ENCODE peak calls at places on chromosome 2, in five cellular contexts. One of them, this sample, is unnamed.

GRCh38 chr2:5236308-5236707 is 455.9 kb upstream of the SOX11 start:
- DNase-seq in H1: no peak
- DNase-seq in neuronal stem cell: peak
- DNase-seq in trophoblast cell: no peak
- DNase-seq in mesenchymal stem cell: no peak
- DNase-seq in this sample: no peak

GRCh38 chr2:232260075-232260474 is 118.5 kb upstream of the ALPP start:
- DNase-seq in H1: no peak
- DNase-seq in neuronal stem cell: no peak
- DNase-seq in trophoblast cell: peak
- DNase-seq in mesenchymal stem cell: peak
- DNase-seq in this sample: peak

GRCh38 chr2:42147641-42148274 is 21.4 kb upstream of the EML4 start:
- DNase-seq in H1: no peak
- DNase-seq in neuronal stem cell: no peak
- DNase-seq in trophoblast cell: peak
- DNase-seq in mesenchymal stem cell: peak
- DNase-seq in this sample: peak

GRCh38 chr2:6826081-6826913 is 39.4 kb downstream of the CMPK2 start:
- DNase-seq in H1: no peak
- DNase-seq in neuronal stem cell: no peak
- DNase-seq in trophoblast cell: peak
- DNase-seq in mesenchymal stem cell: peak
- DNase-seq in this sample: peak

GRCh38 chr2:29475446-29476006 is 360.3 kb downstream of the CLIP4 start:
- DNase-seq in H1: no peak
- DNase-seq in neuronal stem cell: no peak
- DNase-seq in trophoblast cell: no peak
- DNase-seq in mesenchymal stem cell: no peak
- DNase-seq in this sample: no peak

GRCh38 chr2:25758348-25758747 is 85.0 kb upstream of the DTNB start:
- DNase-seq in H1: no peak
- DNase-seq in neuronal stem cell: no peak
- DNase-seq in trophoblast cell: no peak
- DNase-seq in mesenchymal stem cell: no peak
- DNase-seq in this sample: no peak

GRCh38 chr2:70959851-70960832 is 18.3 kb upstream of the ANKRD53 start:
- DNase-seq in H1: no peak
- DNase-seq in neuronal stem cell: no peak
- DNase-seq in trophoblast cell: peak
- DNase-seq in mesenchymal stem cell: no peak
- DNase-seq in this sample: no peak

GRCh38 chr2:179298666-179299065 is 34.0 kb upstream of the SESTD1 start:
- DNase-seq in H1: no peak
- DNase-seq in neuronal stem cell: no peak
- DNase-seq in trophoblast cell: no peak
- DNase-seq in mesenchymal stem cell: no peak
- DNase-seq in this sample: no peak

GRCh38 chr2:164843346-164843841 is 1.8 kb upstream of the COBLL1 start:
- DNase-seq in H1: no peak
- DNase-seq in neuronal stem cell: no peak
- DNase-seq in trophoblast cell: peak
- DNase-seq in mesenchymal stem cell: peak
- DNase-seq in this sample: no peak

GRCh38 chr2:73852020-73852419 is 23.3 kb downstream of the STAMBP start:
- DNase-seq in H1: no peak
- DNase-seq in neuronal stem cell: no peak
- DNase-seq in trophoblast cell: no peak
- DNase-seq in mesenchymal stem cell: peak
- DNase-seq in this sample: peak

GRCh38 chr2:97871096-97871780 is 124.5 kb downstream of the TMEM131 start:
- DNase-seq in H1: no peak
- DNase-seq in neuronal stem cell: no peak
- DNase-seq in trophoblast cell: peak
- DNase-seq in mesenchymal stem cell: peak
- DNase-seq in this sample: peak

GRCh38 chr2:199814084-199814844 is 36.7 kb downstream of the FTCDNL1 start:
- DNase-seq in H1: no peak
- DNase-seq in neuronal stem cell: no peak
- DNase-seq in trophoblast cell: no peak
- DNase-seq in mesenchymal stem cell: no peak
- DNase-seq in this sample: no peak

GRCh38 chr2:172849519-172850217 is 114.0 kb downstream of the RAPGEF4 start:
- DNase-seq in H1: no peak
- DNase-seq in neuronal stem cell: no peak
- DNase-seq in trophoblast cell: no peak
- DNase-seq in mesenchymal stem cell: no peak
- DNase-seq in this sample: no peak

GRCh38 chr2:108945969-108946368 is 43.1 kb downstream of the EDAR start:
- DNase-seq in H1: no peak
- DNase-seq in neuronal stem cell: no peak
- DNase-seq in trophoblast cell: no peak
- DNase-seq in mesenchymal stem cell: no peak
- DNase-seq in this sample: no peak

GRCh38 chr2:217076651-217077232 is 216.9 kb upstream of the TNP1 start:
- DNase-seq in H1: no peak
- DNase-seq in neuronal stem cell: no peak
- DNase-seq in trophoblast cell: no peak
- DNase-seq in mesenchymal stem cell: no peak
- DNase-seq in this sample: no peak

GRCh38 chr2:122707224-122707824 is 951.9 kb downstream of the TSN start:
- DNase-seq in H1: no peak
- DNase-seq in neuronal stem cell: no peak
- DNase-seq in trophoblast cell: no peak
- DNase-seq in mesenchymal stem cell: no peak
- DNase-seq in this sample: no peak

GRCh38 chr2:95530734-95531133 is 46.2 kb upstream of the TRIM43B start:
- DNase-seq in H1: no peak
- DNase-seq in neuronal stem cell: no peak
- DNase-seq in trophoblast cell: no peak
- DNase-seq in mesenchymal stem cell: no peak
- DNase-seq in this sample: peak

GRCh38 chr2:96819101-96819875 is 3.2 kb downstream of the CNNM3 start:
- DNase-seq in H1: no peak
- DNase-seq in neuronal stem cell: no peak
- DNase-seq in trophoblast cell: peak
- DNase-seq in mesenchymal stem cell: no peak
- DNase-seq in this sample: no peak

GRCh38 chr2:100257939-100258338 is 64.4 kb downstream of the LONRF2 start:
- DNase-seq in H1: no peak
- DNase-seq in neuronal stem cell: no peak
- DNase-seq in trophoblast cell: no peak
- DNase-seq in mesenchymal stem cell: peak
- DNase-seq in this sample: peak

GRCh38 chr2:52390651-52391050 is 1358.7 kb upstream of the NRXN1 start:
- DNase-seq in H1: no peak
- DNase-seq in neuronal stem cell: no peak
- DNase-seq in trophoblast cell: no peak
- DNase-seq in mesenchymal stem cell: no peak
- DNase-seq in this sample: peak

GRCh38 chr2:240564191-240564570 is 4.0 kb downstream of the DUSP28 start:
- DNase-seq in H1: no peak
- DNase-seq in neuronal stem cell: no peak
- DNase-seq in trophoblast cell: no peak
- DNase-seq in mesenchymal stem cell: no peak
- DNase-seq in this sample: no peak

GRCh38 chr2:240559271-240559670 is 886 bp upstream of the DUSP28 start:
- DNase-seq in H1: no peak
- DNase-seq in neuronal stem cell: no peak
- DNase-seq in trophoblast cell: no peak
- DNase-seq in mesenchymal stem cell: no peak
- DNase-seq in this sample: no peak

GRCh38 chr2:240560480-240561324 is 545 bp downstream of the DUSP28 start:
- DNase-seq in H1: peak
- DNase-seq in neuronal stem cell: peak
- DNase-seq in trophoblast cell: peak
- DNase-seq in mesenchymal stem cell: peak
- DNase-seq in this sample: peak

GRCh38 chr2:240560084-240560479 is at the start of gene DUSP28:
- DNase-seq in H1: no peak
- DNase-seq in neuronal stem cell: peak
- DNase-seq in trophoblast cell: peak
- DNase-seq in mesenchymal stem cell: peak
- DNase-seq in this sample: peak

GRCh38 chr2:240561325-240561971 is 1.3 kb downstream of the DUSP28 start:
- DNase-seq in H1: no peak
- DNase-seq in neuronal stem cell: no peak
- DNase-seq in trophoblast cell: peak
- DNase-seq in mesenchymal stem cell: peak
- DNase-seq in this sample: peak
- H3K14ac ChIP-seq in H1: no peak
- H3K14ac ChIP-seq in neuronal stem cell: peak
- H3K14ac ChIP-seq in trophoblast cell: peak
- H3K14ac ChIP-seq in mesenchymal stem cell: no peak
- H3K14ac ChIP-seq in this sample: peak

DNA sequence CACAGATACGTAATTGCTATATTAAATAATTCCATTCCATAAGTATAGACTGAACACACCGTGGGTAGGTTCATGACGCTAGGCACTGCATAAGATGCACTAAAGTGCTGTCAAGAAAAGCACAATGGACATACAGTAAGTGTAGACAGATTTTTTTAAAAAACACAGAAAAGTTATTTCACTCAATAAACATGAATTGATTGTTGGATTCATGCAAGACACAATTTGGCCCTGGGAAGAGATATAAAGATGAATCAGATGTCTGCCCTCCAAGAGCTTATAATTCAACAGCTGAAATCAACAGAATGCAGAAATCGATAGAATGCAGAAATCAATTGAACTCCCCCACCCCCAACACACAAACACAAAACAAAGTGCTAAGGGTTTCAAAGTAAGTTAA is 1.8 kb downstream of the NBAS start:
- DNase-seq in H1: no peak
- DNase-seq in neuronal stem cell: no peak
- DNase-seq in trophoblast cell: no peak
- DNase-seq in mesenchymal stem cell: no peak
- DNase-seq in this sample: no peak
- H3K4me3 ChIP-seq in H1: no peak
- H3K4me3 ChIP-seq in neuronal stem cell: no peak
- H3K4me3 ChIP-seq in trophoblast cell: no peak
- H3K4me3 ChIP-seq in mesenchymal stem cell: peak
- H3K4me3 ChIP-seq in this sample: peak

DNA sequence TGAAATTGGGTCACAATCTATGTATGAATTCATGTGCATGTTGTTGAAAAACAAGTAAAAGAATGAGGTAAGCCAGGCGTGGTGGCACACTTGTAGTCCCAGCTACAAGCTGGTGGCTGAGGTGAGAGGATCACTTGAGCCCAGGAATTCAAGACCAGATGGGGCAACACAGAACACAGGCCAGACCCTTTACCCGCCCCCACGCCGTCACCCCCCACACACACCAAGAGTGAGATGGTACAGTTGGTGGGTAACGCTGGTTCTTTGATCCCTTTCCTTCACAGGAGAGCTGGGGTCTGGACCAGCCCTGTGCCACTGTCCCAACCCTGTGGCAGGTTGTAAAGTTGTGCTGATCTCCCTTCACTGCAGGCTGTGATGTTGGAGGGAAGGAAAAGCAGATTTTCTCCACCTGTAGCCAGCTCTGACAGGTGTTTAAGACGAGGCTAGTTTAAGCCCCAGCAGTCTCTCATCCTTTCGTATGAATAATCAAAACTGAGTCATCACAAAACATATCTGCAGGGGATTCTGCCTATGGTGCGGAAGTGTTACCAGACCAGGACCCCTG is 13.6 kb downstream of the B3GNT2 start:
- DNase-seq in H1: no peak
- DNase-seq in neuronal stem cell: no peak
- DNase-seq in trophoblast cell: no peak
- DNase-seq in mesenchymal stem cell: no peak
- DNase-seq in this sample: no peak
- H3K14ac ChIP-seq in H1: no peak
- H3K14ac ChIP-seq in neuronal stem cell: no peak
- H3K14ac ChIP-seq in trophoblast cell: no peak
- H3K14ac ChIP-seq in mesenchymal stem cell: no peak
- H3K14ac ChIP-seq in this sample: no peak

GRCh38 chr2:3578987-3579386 is 3.9 kb downstream of the RPS7 start:
- DNase-seq in H1: no peak
- DNase-seq in neuronal stem cell: no peak
- DNase-seq in trophoblast cell: no peak
- DNase-seq in mesenchymal stem cell: no peak
- DNase-seq in this sample: no peak
- H3K4me3 ChIP-seq in H1: no peak
- H3K4me3 ChIP-seq in neuronal stem cell: no peak
- H3K4me3 ChIP-seq in trophoblast cell: no peak
- H3K4me3 ChIP-seq in mesenchymal stem cell: peak
- H3K4me3 ChIP-seq in this sample: no peak

DNA sequence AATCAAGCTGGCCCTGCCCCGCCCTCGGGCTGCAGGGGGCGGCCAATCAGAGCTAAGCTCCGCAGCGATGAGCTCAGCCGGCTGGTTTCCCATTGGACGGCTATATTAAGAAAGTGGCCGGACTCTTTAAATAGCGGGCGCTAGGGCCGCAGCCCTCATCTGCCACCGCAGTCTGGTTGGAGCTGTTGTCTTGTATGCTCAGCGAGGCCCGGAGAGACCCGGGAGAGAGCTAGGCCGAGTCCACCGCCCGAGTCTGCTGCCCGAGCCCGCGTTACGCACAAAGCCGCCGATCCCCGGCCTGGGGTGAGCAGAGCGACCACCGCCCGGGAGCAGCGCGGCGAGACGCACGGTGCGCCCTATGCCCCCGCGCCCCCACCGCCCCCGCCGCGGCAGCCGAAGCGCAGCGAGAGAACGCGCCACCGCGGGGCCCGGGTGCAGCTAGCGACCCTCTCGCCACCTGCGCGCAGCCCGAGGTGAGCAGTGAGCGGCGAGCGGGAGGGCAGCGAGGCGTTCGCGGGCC is at the start of gene RHOB:
- DNase-seq in H1: peak
- DNase-seq in neuronal stem cell: peak
- DNase-seq in trophoblast cell: peak
- DNase-seq in mesenchymal stem cell: peak
- DNase-seq in this sample: peak
- H3K14ac ChIP-seq in H1: no peak
- H3K14ac ChIP-seq in neuronal stem cell: peak
- H3K14ac ChIP-seq in trophoblast cell: peak
- H3K14ac ChIP-seq in mesenchymal stem cell: no peak
- H3K14ac ChIP-seq in this sample: peak

GRCh38 chr2:120740765-120741513 is 5.3 kb downstream of the GLI2 start:
- DNase-seq in H1: no peak
- DNase-seq in neuronal stem cell: peak
- DNase-seq in trophoblast cell: no peak
- DNase-seq in mesenchymal stem cell: peak
- DNase-seq in this sample: peak
- H3K4me3 ChIP-seq in H1: peak
- H3K4me3 ChIP-seq in neuronal stem cell: peak
- H3K4me3 ChIP-seq in trophoblast cell: no peak
- H3K4me3 ChIP-seq in mesenchymal stem cell: peak
- H3K4me3 ChIP-seq in this sample: peak

DNA sequence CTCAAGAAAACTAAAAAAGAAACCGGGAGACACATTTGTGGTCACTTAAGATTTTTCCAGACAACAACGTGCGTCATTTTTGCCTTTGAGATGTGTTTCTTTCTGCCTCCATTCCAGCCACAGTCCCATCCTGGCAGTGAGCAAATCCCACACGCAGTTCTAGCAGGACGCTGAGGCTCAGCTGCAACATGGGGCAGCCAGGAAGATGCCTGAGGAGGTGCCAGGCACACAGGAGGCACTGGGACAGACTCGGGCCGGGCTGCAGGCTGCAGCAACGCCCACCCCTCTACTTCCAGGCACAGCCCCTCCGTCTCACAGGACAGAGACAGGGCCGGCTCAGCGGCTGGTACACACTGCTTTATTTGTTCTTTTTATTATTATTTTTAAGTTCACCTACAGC is 13.1 kb downstream of the KLF11 start:
- DNase-seq in H1: no peak
- DNase-seq in neuronal stem cell: no peak
- DNase-seq in trophoblast cell: no peak
- DNase-seq in mesenchymal stem cell: no peak
- DNase-seq in this sample: no peak
- H3K14ac ChIP-seq in H1: no peak
- H3K14ac ChIP-seq in neuronal stem cell: peak
- H3K14ac ChIP-seq in trophoblast cell: peak
- H3K14ac ChIP-seq in mesenchymal stem cell: no peak
- H3K14ac ChIP-seq in this sample: no peak